ENCODE peak calls at places on chromosomes 4 and X, in six cellular contexts. Y is upper lobe of left lung, V is HCT116, Z is Panc1, H is GM12878, Q is GM23338. E is an unnamed sample.

GRCh38 chrX:72270316-72270866 is 6.7 kb downstream of the RPS4X start:
- ATAC-seq in Z (peak; percentile 41), Y (no peak), Q (no peak), H (peak; percentile 22), V (peak; percentile 41), E (no peak)

GRCh38 chr4:176001171-176002006 is 64.3 kb upstream of the WDR17 start:
- ATAC-seq in V (peak; percentile 61), Y (peak; percentile 76), Q (peak; percentile 81), Z (peak; percentile 68), H (peak; percentile 42), E (peak; percentile 65)

GRCh38 chrX:53262918-53263394 is 18.4 kb downstream of the IQSEC2 start:
- ATAC-seq in Z (peak; percentile 20), H (no peak), Y (peak; percentile 82), V (peak; percentile 82), Q (no peak), E (peak; percentile 17)

GRCh38 chr4:178174756-178175155 is 732.5 kb upstream of the AGA start:
- ATAC-seq in Q (no peak), H (no peak), Y (no peak), Z (no peak), V (no peak), E (no peak)

GRCh38 chr4:152680988-152681731 is 1.4 kb upstream of the TMEM154 start:
- ATAC-seq in Y (no peak), H (peak; percentile 41), Q (no peak), V (peak; percentile 44), Z (no peak), E (no peak)

GRCh38 chr4:165709526-165709925 is 163.5 kb upstream of the TLL1 start:
- ATAC-seq in Y (peak; percentile 61), H (no peak), Q (peak; percentile 72), V (no peak), Z (no peak), E (peak; percentile 34)

GRCh38 chr4:102586644-102587021 is 85.5 kb downstream of the NFKB1 start:
- ATAC-seq in Y (no peak), H (peak; percentile 63), Q (no peak), Z (no peak), V (no peak), E (no peak)

GRCh38 chrX:134673123-134673522 is 14.9 kb upstream of the PLAC1 start:
- ATAC-seq in Z (no peak), Q (no peak), Y (no peak), H (no peak), V (no peak), E (no peak)

GRCh38 chrX:134732152-134732551 is 73.9 kb upstream of the PLAC1 start:
- ATAC-seq in H (no peak), Q (no peak), Z (no peak), Y (no peak), V (no peak), E (no peak)

GRCh38 chr4:1192091-1192492 is 19.7 kb upstream of the SPON2 start:
- ATAC-seq in Q (no peak), H (no peak), Y (peak; percentile 91), V (peak; percentile 93), Z (peak; percentile 97), E (peak; percentile 96)

GRCh38 chr4:112183252-112183651 is 38.0 kb downstream of the FAM241A start:
- ATAC-seq in Q (no peak), Y (no peak), H (no peak), V (no peak), Z (no peak), E (no peak)

GRCh38 chr4:54230479-54231418 is 1.7 kb downstream of the PDGFRA start:
- ATAC-seq in Q (peak; percentile 1), Z (no peak), Y (peak; percentile 8), H (no peak), V (no peak), E (peak; percentile 3)

GRCh38 chr4:55364691-55365346 is 18.8 kb downstream of the SRD5A3 start:
- ATAC-seq in H (no peak), Z (no peak), V (no peak), Q (peak; percentile 81), Y (no peak), E (no peak)

GRCh38 chrX:152878976-152879755 is 18.7 kb upstream of the ZNF185 start:
- ATAC-seq in H (no peak), Y (no peak), Q (no peak), Z (no peak), V (no peak), E (no peak)

GRCh38 chr4:3420956-3421355 is 20.8 kb upstream of the HGFAC start:
- ATAC-seq in V (no peak), Z (no peak), H (no peak), Y (no peak), Q (no peak), E (no peak)

GRCh38 chr4:127229866-127230608 is 402.7 kb upstream of the INTU start:
- ATAC-seq in V (no peak), Z (no peak), Y (no peak), H (no peak), Q (no peak), E (no peak)

GRCh38 chrX:3136161-3136961 is 95.1 kb downstream of the ARSF start:
- ATAC-seq in H (no peak), Z (no peak), Q (peak; percentile 95), Y (no peak), V (no peak), E (no peak)

GRCh38 chrX:133598596-133599334 is 183.5 kb upstream of the GPC4 start:
- ATAC-seq in H (no peak), V (no peak), Z (no peak), Q (no peak), Y (no peak), E (no peak)

GRCh38 chrX:10199212-10199611 is 42.4 kb downstream of the CLCN4 start:
- ATAC-seq in Q (no peak), H (peak; percentile 88), V (no peak), Z (no peak), Y (peak; percentile 74), E (peak; percentile 71)

GRCh38 chr4:184417802-184418511 is 56.4 kb downstream of the IRF2 start:
- ATAC-seq in Y (peak; percentile 81), V (peak; percentile 88), H (peak; percentile 72), Z (peak; percentile 86), Q (no peak), E (peak; percentile 62)

GRCh38 chrX:41958861-41959260 is 35.5 kb upstream of the CASK start:
- ATAC-seq in Y (no peak), Q (no peak), V (no peak), H (peak; percentile 83), Z (no peak), E (no peak)

GRCh38 chr4:1081689-1082040 is 31.7 kb downstream of the RNF212 start:
- ATAC-seq in H (no peak), Q (no peak), Z (no peak), Y (peak; percentile 5), V (peak; percentile 26), E (no peak)

DNA sequence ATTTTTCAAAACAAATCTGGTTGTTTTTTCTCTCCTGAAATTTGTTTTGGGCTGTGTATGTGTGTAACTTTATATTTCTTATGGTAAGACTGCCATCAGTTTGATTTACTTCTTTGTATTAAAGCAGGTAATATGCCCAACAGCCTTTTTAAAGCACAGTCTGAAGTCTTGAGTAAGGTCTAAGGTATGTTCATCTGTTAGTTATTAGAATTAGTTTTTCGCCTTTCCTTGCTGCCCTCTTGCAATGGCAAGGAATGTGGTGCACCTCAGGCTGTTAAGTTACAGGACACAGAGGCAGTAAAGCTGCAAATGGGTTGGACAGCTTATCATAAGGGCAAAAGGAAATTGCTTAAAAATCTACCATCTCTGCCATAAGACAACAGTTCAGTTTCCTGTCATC is 71.8 kb downstream of the METTL14 start:
- ATAC-seq in H (no peak), Y (no peak), Q (no peak), Z (no peak), V (no peak), E (no peak)
- H3K4me1 ChIP-seq in H (peaks cover 13% of the 10 kb centered on the region), Y (no peaks in the 10 kb centered on the region), Q (peaks cover 10% of the 10 kb centered on the region), Z (no peaks in the 10 kb centered on the region), V (no peaks in the 10 kb centered on the region), E (peaks cover 61% of the 10 kb centered on the region)

DNA sequence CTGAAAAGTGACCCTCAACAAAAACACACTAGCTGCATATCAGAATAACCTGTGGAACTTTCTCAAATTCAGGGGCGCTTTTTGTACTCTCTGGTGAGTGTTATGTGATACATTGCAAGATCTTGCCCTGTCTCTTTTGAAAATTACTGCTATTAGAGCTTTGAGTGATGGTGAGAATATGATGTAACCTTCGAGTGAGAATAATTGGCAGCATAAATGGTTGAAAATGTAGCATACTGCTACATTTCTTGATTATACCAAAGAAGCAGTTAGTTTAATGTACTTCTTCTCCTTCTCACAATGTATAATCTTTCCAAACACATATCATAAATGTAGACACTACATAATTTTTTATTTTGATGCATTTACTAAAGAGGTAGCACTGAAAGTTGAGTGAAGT is 882.9 kb downstream of the FSTL5 start:
- ATAC-seq in Q (no peak), Z (no peak), H (no peak), Y (no peak), V (no peak), E (no peak)
- TF ChIP-seq POLR2AphosphoS5 in Q (no peak), Z (no peak), H (no peak), Y (no peak), V (no peak), E (no peak)

GRCh38 chr4:40490481-40490880 is 139.2 kb downstream of the RBM47 start:
- ATAC-seq in Y (no peak), V (no peak), Q (no peak), Z (no peak), H (no peak), E (no peak)
- H3K4me1 ChIP-seq in Y (peaks cover 17% of the 10 kb centered on the region), V (peaks cover 3% of the 10 kb centered on the region), Q (peaks cover 11% of the 10 kb centered on the region), Z (no peaks in the 10 kb centered on the region), H (no peaks in the 10 kb centered on the region), E (no peaks in the 10 kb centered on the region)

GRCh38 chr4:169293343-169294176 is 22.8 kb upstream of the SH3RF1 start:
- ATAC-seq in V (no peak), Q (no peak), Z (no peak), H (peak; percentile 92), Y (peak; percentile 49), E (no peak)
- TF ChIP-seq POLR2AphosphoS5 in V (no peak), Q (no peak), Z (no peak), H (no peak), Y (no peak), E (no peak)

GRCh38 chr4:186792994-186793393 is 69.3 kb upstream of the FAT1 start:
- ATAC-seq in H (no peak), Z (no peak), Y (no peak), V (no peak), Q (no peak), E (no peak)
- H3K4me1 ChIP-seq in H (no peaks in the 10 kb centered on the region), Z (no peaks in the 10 kb centered on the region), Y (no peaks in the 10 kb centered on the region), V (no peaks in the 10 kb centered on the region), Q (no peaks in the 10 kb centered on the region), E (no peaks in the 10 kb centered on the region)

DNA sequence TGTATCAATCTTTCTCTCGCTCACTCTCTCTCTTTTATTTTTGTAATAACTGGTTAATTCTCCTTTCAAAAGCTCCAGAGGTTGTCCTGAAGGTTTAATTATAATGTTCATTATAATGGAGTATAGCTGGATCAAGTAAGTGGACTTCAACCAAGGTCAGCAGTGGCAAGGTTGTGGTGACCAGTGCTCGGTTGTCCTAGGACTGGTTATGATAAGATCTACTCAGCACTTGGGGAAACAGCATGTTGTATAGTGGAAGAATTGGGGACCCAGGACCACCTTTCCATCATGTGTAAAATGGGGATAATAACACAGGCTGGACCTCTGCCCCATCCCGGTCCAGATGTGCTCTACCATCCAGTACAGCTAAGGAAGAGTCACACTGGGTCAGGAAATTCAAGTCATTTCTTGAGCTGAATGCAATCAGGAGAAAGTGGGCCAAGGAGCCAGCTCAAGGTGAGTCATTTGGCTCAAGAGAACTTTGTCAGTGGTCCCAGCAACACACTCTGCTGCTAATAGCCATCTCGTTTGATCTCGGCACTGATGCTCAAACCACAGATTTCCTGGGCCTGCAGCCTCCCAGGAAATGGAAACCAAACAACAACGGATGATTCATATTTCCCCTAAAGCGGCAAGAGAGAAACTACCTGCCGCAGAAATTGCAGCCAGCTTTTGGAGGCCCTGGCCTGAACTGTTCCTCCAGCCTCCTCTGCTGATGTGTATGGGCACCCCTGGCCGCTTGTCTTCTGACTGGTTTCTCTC is 123.6 kb upstream of the RBPJ start:
- ATAC-seq in Y (peak; percentile 61), Q (no peak), V (peak; percentile 94), H (peak; percentile 84), Z (peak; percentile 99), E (no peak)
- TF ChIP-seq POLR2AphosphoS5 in Y (peak; percentile 15), Q (no peak), V (peak; percentile 79), H (no peak), Z (peak; percentile 65), E (no peak)